ENCODE peak calls at places on chromosomes 7 and 10, in four cellular contexts. M is hepatocyte, Y is keratinocyte, X is T-cell. T is an unnamed sample.

GRCh38 chr7:48454750-48455192 is 283.5 kb downstream of the ABCA13 start:
- DNase-seq in M (no peak), Y (no peak), X (no peak), T (no peak)

GRCh38 chr7:128167316-128167691 is 73.8 kb upstream of the LEP start:
- DNase-seq in M (peak; percentile 76), Y (no peak), X (no peak), T (no peak)

GRCh38 chr10:72800000-72800740 is 93.4 kb upstream of the OIT3 start:
- DNase-seq in M (no peak), Y (no peak), X (no peak), T (no peak)

GRCh38 chr10:4474829-4475228 is 351.2 kb upstream of the AKR1E2 start:
- DNase-seq in M (no peak), Y (peak; percentile 32), X (no peak), T (no peak)

GRCh38 chr10:116270691-116271592 is 2.1 kb downstream of the GFRA1 start:
- DNase-seq in M (peak; percentile 19), Y (no peak), X (no peak), T (no peak)

GRCh38 chr7:102426268-102427031 is 6.9 kb upstream of the ORAI2 start:
- DNase-seq in M (no peak), Y (no peak), X (peak; percentile 43), T (peak; percentile 61)

GRCh38 chr10:76435154-76435553 is 1003.7 kb downstream of the LRMDA start:
- DNase-seq in M (no peak), Y (no peak), X (no peak), T (no peak)

GRCh38 chr7:84113286-84113685 is 81.3 kb downstream of the SEMA3A start:
- DNase-seq in M (no peak), Y (no peak), X (no peak), T (no peak)

GRCh38 chr7:11552676-11553075 is 279.3 kb downstream of the THSD7A start:
- DNase-seq in M (no peak), Y (no peak), X (no peak), T (no peak)

GRCh38 chr10:18332048-18332447 is 191.8 kb downstream of the CACNB2 start:
- DNase-seq in M (no peak), Y (no peak), X (no peak), T (no peak)

GRCh38 chr7:94146408-94146807 is 142.3 kb upstream of the BET1 start:
- DNase-seq in M (no peak), Y (no peak), X (no peak), T (no peak)

GRCh38 chr7:118753464-118753863 is 529.0 kb downstream of the ANKRD7 start:
- DNase-seq in M (no peak), Y (no peak), X (no peak), T (no peak)